ENCODE peak calls at places on chromosomes 2 and 18, in seven cellular contexts. W is activated CD4-positive, CD25-positive, alpha-beta regulatory T cell treated with anti-CD3 and anti-CD28 coated beads, Interleukin-2, amount 50 U/mL, for 72 hours; X is HEK293T; L is heart right ventricle; F is NCI-H187; P is activated T-helper 1 cell treated with Interleukin-2 at 50 U/mL for 16 hours; B is RKO. G is an unnamed sample.

GRCh38 chr18:26792661-26793060 is 72.8 kb downstream of the AQP4 start:
- DNase-seq in W (no peak), X (no peak), L (no peak), F (no peak), P (no peak), B (no peak), G (no peak)

GRCh38 chr2:117127680-117128079 is 686.8 kb upstream of the DDX18 start:
- DNase-seq in W (no peak), X (no peak), L (no peak), F (no peak), P (no peak), B (no peak), G (no peak)

GRCh38 chr2:161586517-161587167 is 37.6 kb upstream of the SLC4A10 start:
- DNase-seq in W (no peak), X (peak), L (no peak), F (no peak), P (no peak), B (peak), G (no peak)

GRCh38 chr2:15640291-15640711 is 48.6 kb downstream of the DDX1 start:
- DNase-seq in W (no peak), X (no peak), L (no peak), F (no peak), P (no peak), B (no peak), G (no peak)

GRCh38 chr2:240224676-240225075 is 84.2 kb upstream of the OTOS start:
- DNase-seq in W (no peak), X (no peak), L (no peak), F (no peak), P (no peak), B (peak), G (no peak)

GRCh38 chr2:29920631-29921559 is 491 bp downstream of the ALK start:
- DNase-seq in W (no peak), X (peak), L (no peak), F (peak), P (no peak), B (no peak), G (no peak)

GRCh38 chr2:67883316-67884080 is 179.3 kb downstream of the C1D start:
- DNase-seq in W (no peak), X (no peak), L (no peak), F (no peak), P (no peak), B (no peak), G (no peak)

GRCh38 chr18:27921904-27922541 is 254.9 kb downstream of the CDH2 start:
- DNase-seq in W (no peak), X (peak), L (no peak), F (no peak), P (no peak), B (peak), G (no peak)

GRCh38 chr2:12113364-12113763 is 366.9 kb downstream of the LPIN1 start:
- DNase-seq in W (no peak), X (no peak), L (no peak), F (peak), P (no peak), B (no peak), G (no peak)

GRCh38 chr2:219446101-219446504 is 11.5 kb downstream of the SPEG start:
- DNase-seq in W (no peak), X (no peak), L (no peak), F (no peak), P (no peak), B (no peak), G (no peak)

GRCh38 chr2:111945444-111946293 is 47.3 kb downstream of the MERTK start:
- DNase-seq in W (no peak), X (no peak), L (no peak), F (no peak), P (no peak), B (no peak), G (no peak)

GRCh38 chr2:28340312-28341202 is 52.1 kb upstream of the FOSL2 start:
- DNase-seq in W (no peak), X (no peak), L (no peak), F (no peak), P (no peak), B (no peak), G (no peak)

GRCh38 chr18:29823671-29824070 is 1218.9 kb downstream of the DSC3 start:
- DNase-seq in W (no peak), X (no peak), L (no peak), F (no peak), P (no peak), B (no peak), G (no peak)

GRCh38 chr2:224970311-224970710 is 72.0 kb downstream of the DOCK10 start:
- DNase-seq in W (no peak), X (no peak), L (no peak), F (no peak), P (no peak), B (no peak), G (no peak)

GRCh38 chr18:28728891-28729290 is 552.0 kb upstream of the CDH2 start:
- DNase-seq in W (no peak), X (no peak), L (no peak), F (no peak), P (no peak), B (no peak), G (no peak)

GRCh38 chr2:47046271-47046670 is 108.8 kb downstream of the STPG4 start:
- DNase-seq in W (no peak), X (no peak), L (no peak), F (no peak), P (no peak), B (no peak), G (no peak)

GRCh38 chr18:68660355-68661183 is 54.3 kb downstream of the TMX3 start:
- DNase-seq in W (no peak), X (no peak), L (no peak), F (no peak), P (no peak), B (peak), G (no peak)

GRCh38 chr18:58254873-58255511 is 211.0 kb downstream of the NEDD4L start:
- DNase-seq in W (no peak), X (peak), L (peak), F (peak), P (no peak), B (no peak), G (no peak)

GRCh38 chr2:101400516-101401315 is 13.4 kb upstream of the CREG2 start:
- DNase-seq in W (no peak), X (no peak), L (no peak), F (no peak), P (no peak), B (no peak), G (no peak)

GRCh38 chr18:9901377-9901776 is 12.4 kb upstream of the VAPA start:
- DNase-seq in W (no peak), X (no peak), L (no peak), F (no peak), P (no peak), B (no peak), G (no peak)

GRCh38 chr2:26086779-26087178 is 52.9 kb downstream of the RAB10 start:
- DNase-seq in W (no peak), X (no peak), L (no peak), F (no peak), P (no peak), B (no peak), G (no peak)

G was measured in CD14-positive monocyte.